ENCODE peak calls at places on chromosomes 2 and 18, in ten cellular contexts. B, N, J, G, Y, P, K, W, L and Z are unnamed samples.
A peak's percentile ranks its signal among the peaks of the same experiment; 100 is the strongest.

GRCh38 chr2:27501042-27501441 is 4.4 kb downstream of the GCKR start:
- DNase-seq in G (no peak), L (no peak), J (no peak), N (no peak), W (no peak), B (no peak), Y (no peak), K (no peak), P (no peak), Z (no peak)

GRCh38 chr2:128988974-128989373 is 670.3 kb upstream of the HS6ST1 start:
- DNase-seq in J (no peak), B (no peak), N (no peak), L (no peak), W (no peak), K (no peak), G (no peak), Y (no peak), P (no peak), Z (no peak)

GRCh38 chr2:33645861-33646260 is 46.8 kb upstream of the FAM98A start:
- DNase-seq in W (no peak), N (no peak), K (no peak), Y (no peak), P (no peak), G (no peak), L (no peak), J (no peak), B (no peak), Z (peak; percentile 1)

GRCh38 chr2:183105402-183106134 is 18.7 kb upstream of the NUP35 start:
- DNase-seq in N (no peak), B (no peak), W (no peak), P (no peak), L (no peak), J (no peak), Y (no peak), K (no peak), G (no peak), Z (peak; percentile 40)

GRCh38 chr2:127092951-127093516 is 13.9 kb downstream of the BIN1 start:
- DNase-seq in B (no peak), K (no peak), Y (peak; percentile 1), J (no peak), N (no peak), L (no peak), P (no peak), G (peak; percentile 8), W (no peak), Z (no peak)

GRCh38 chr2:153235516-153235915 is 243.0 kb downstream of the RPRM start:
- DNase-seq in W (no peak), B (no peak), P (no peak), G (no peak), Y (no peak), N (peak; percentile 73), J (no peak), L (no peak), K (no peak), Z (no peak)

GRCh38 chr2:32748158-32748557 is 120.3 kb downstream of the TTC27 start:
- DNase-seq in N (no peak), B (no peak), K (no peak), L (no peak), G (no peak), P (no peak), W (no peak), J (no peak), Y (no peak), Z (no peak)

GRCh38 chr2:190405069-190405468 is 3.1 kb upstream of the MFSD6 start:
- DNase-seq in W (no peak), N (no peak), Y (no peak), K (no peak), B (no peak), J (no peak), L (no peak), G (no peak), P (no peak), Z (no peak)

GRCh38 chr2:47666332-47666731 is 116.6 kb upstream of the MSH6 start:
- DNase-seq in L (no peak), G (no peak), J (no peak), P (no peak), N (no peak), B (no peak), Y (no peak), K (no peak), W (no peak), Z (no peak)

GRCh38 chr2:71223767-71224333 is 3.1 kb downstream of the PAIP2B start:
- DNase-seq in J (no peak), K (peak; percentile 24), G (peak; percentile 72), Y (peak; percentile 70), P (peak; percentile 42), L (no peak), B (no peak), W (peak; percentile 9), N (peak; percentile 37), Z (peak; percentile 46)

GRCh38 chr2:28300489-28300888 is 92.2 kb upstream of the FOSL2 start:
- DNase-seq in B (no peak), L (no peak), G (no peak), J (no peak), W (peak; percentile 59), Y (no peak), P (peak; percentile 78), N (no peak), K (no peak), Z (no peak)

GRCh38 chr2:8267103-8267502 is 414.8 kb upstream of the ID2 start:
- DNase-seq in Y (no peak), J (no peak), P (no peak), G (no peak), K (no peak), N (no peak), L (no peak), B (no peak), W (no peak), Z (no peak)

DNA sequence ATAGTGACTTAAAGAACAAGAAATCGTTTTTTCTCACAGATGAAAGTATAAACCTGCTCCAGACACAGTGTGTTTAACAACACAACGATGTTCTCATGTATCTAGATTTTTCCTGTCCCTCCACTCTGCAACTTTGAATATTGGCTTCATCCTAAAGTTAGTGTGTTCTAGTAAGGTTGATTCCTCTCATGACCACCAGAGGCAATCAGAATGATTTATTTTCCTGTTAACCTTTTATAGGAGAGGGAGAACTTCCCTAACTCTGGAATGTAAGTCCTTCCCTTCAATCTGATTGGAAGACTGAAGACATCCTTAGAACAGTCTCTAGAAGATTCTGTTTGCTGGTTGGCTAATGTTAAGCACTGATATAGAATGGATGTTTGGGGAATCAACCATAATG is 41.0 kb upstream of the TAF4B start:
- DNase-seq in K (no peak), L (no peak), P (peak; percentile 7), B (no peak), J (no peak), Y (no peak), W (peak; percentile 10), N (no peak), G (no peak), Z (no peak)
- TF ChIP-seq CTCF in K (peak; percentile 27), L (no peak), P (peak; percentile 38), B (no peak), J (no peak), Y (no peak), W (peak; percentile 9), N (no peak), G (no peak), Z (peak; percentile 11)

DNA sequence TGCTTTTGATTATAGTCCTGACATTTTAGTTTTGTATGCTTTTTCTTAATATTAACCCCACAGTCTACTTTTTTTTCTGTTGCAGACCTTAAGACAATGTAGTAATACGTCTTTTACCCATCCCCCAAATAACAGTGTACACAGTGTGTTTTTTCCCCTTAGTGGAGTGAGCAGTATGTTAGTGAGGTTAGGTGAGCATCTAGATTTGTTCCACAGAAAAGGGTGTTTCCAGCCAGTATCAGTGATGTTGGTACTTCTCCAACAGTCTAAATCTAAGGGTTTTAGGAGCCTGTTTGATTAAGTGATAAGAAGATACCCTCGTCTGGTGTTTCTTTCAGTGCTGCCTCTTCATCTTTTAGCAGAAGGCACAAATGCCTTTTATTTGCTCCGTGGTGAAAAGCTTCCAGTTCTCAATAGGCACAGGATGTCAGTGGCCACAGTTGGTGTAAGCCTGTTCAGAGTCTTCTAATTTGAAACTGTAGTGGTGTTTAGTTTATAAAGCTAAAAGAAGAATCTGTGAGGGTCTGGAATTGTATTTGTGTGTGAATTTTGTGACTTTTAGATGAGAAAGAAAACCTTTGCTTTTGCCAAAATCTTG is 71.1 kb downstream of the MAP4K4 start:
- DNase-seq in W (no peak), G (no peak), N (no peak), K (no peak), J (no peak), B (no peak), Y (no peak), P (no peak), L (no peak), Z (no peak)
- H3K4me3 ChIP-seq in W (no peak overlapping the region), G (no peak overlapping the region), N (no peak overlapping the region), K (no peak overlapping the region), J (no peak overlapping the region), B (no peak overlapping the region), Y (no peak overlapping the region), P (no peak overlapping the region), L (no peak overlapping the region), Z (no peak overlapping the region)

GRCh38 chr18:32067375-32068167 is 24.1 kb upstream of the RNF138 start:
- DNase-seq in L (no peak), G (no peak), Y (no peak), J (no peak), W (no peak), B (no peak), P (no peak), N (no peak), K (no peak), Z (no peak)

GRCh38 chr18:32074206-32074605 is 17.5 kb upstream of the RNF138 start:
- DNase-seq in K (no peak), G (no peak), P (no peak), B (no peak), N (no peak), W (no peak), J (no peak), Y (no peak), L (no peak), Z (no peak)

DNA sequence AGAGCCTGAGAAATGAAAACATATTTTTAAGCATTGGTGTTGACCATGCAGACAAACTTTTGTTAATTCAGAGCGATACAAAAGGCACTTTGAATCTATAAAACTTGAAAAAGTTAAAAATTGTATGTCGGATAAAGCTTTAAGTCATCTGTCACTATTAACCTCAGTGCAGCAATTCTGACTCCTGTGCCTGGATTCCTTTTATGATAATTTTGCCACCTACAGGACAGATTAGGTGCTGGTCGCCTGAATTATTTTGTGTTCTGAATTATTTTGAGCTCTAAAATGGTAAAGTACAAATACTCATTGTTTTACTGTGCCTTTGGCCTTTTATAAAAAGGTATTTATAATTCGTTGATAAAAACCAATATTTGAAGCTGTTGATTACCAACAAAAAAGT is 19.4 kb upstream of the RNF138 start:
- DNase-seq in B (no peak), G (no peak), P (peak; percentile 3), N (peak; percentile 46), Y (no peak), L (no peak), W (no peak), K (no peak), J (no peak), Z (no peak)
- TF ChIP-seq CTCF in B (no peak), G (no peak), P (peak; percentile 32), N (peak; percentile 31), Y (no peak), L (peak; percentile 11), W (peak; percentile 12), K (peak; percentile 55), J (no peak), Z (peak; percentile 26)

DNA sequence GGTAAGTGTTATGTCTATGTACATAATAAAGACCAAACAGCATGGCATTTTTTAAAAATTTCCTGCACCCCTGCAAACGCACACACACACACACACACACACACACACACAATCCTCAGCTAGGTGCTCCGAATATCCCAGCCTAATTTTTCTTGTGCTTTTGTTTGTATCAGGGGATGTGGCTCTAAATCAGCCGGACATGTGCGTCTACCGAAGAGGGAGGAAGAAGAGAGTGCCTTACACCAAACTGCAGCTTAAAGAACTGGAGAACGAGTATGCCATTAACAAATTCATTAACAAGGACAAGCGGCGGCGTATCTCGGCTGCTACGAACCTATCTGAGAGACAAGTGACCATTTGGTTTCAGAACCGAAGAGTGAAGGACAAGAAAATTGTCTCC is 1.8 kb downstream of the HOXD13 start:
- DNase-seq in L (no peak), Y (no peak), J (no peak), K (no peak), B (no peak), G (no peak), W (no peak), N (no peak), P (no peak), Z (no peak)
- H3K4me3 ChIP-seq in L (no peak overlapping the region), Y (no peak overlapping the region), J (no peak overlapping the region), K (no peak overlapping the region), B (no peak overlapping the region), G (no peak overlapping the region), W (peak overlapping the region; percentile 56), N (no peak overlapping the region), P (no peak overlapping the region), Z (no peak overlapping the region)